ENCODE peak calls at places on chromosomes 6 and 20, in nine cellular contexts. T is fibroblast of lung, X is cardiac muscle cell, M is OCI-LY7, S is Peyer's patch, P is neural progenitor cell, H is ovary, J is heart right ventricle, R is prostate gland. I is an unnamed sample. For H3K4me1, the result is how much of the 10 kb centered on the place peaks cover.

GRCh38 chr20:31684153-31685003 is 38.3 kb downstream of the BCL2L1 start:
- DNase-seq in T (peak), X (no peak), M (peak), S (no peak), P (no peak), H (no peak), J (no peak), R (no peak), I (no peak)

GRCh38 chr6:170049641-170050491 is 241.0 kb downstream of the DLL1 start:
- DNase-seq in T (no peak), X (no peak), M (no peak), S (peak), P (no peak), H (peak), J (peak), R (peak), I (peak)

GRCh38 chr6:54491431-54491830 is 183.2 kb downstream of the TINAG start:
- DNase-seq in T (no peak), X (no peak), M (no peak), S (no peak), P (no peak), H (no peak), J (no peak), R (no peak), I (no peak)

GRCh38 chr20:22732751-22733150 is 148.4 kb upstream of the FOXA2 start:
- DNase-seq in T (no peak), X (no peak), M (no peak), S (no peak), P (no peak), H (no peak), J (no peak), R (no peak), I (no peak)

GRCh38 chr6:66735106-66735890 is 1028.3 kb upstream of the EYS start:
- DNase-seq in T (peak), X (no peak), M (no peak), S (no peak), P (no peak), H (no peak), J (no peak), R (no peak), I (no peak)

GRCh38 chr20:50136822-50137599 is 16.5 kb downstream of the PEDS1 start:
- DNase-seq in T (peak), X (no peak), M (no peak), S (no peak), P (no peak), H (no peak), J (no peak), R (no peak), I (no peak)

GRCh38 chr6:56540232-56540631 is 102.5 kb downstream of the DST start:
- DNase-seq in T (no peak), X (no peak), M (no peak), S (no peak), P (no peak), H (no peak), J (no peak), R (no peak), I (no peak)

GRCh38 chr6:105786890-105787655 is 299.1 kb upstream of the PRDM1 start:
- DNase-seq in T (no peak), X (no peak), M (no peak), S (no peak), P (no peak), H (no peak), J (no peak), R (no peak), I (no peak)

GRCh38 chr20:51554538-51555165 is 12.1 kb upstream of the NFATC2 start:
- DNase-seq in T (peak), X (no peak), M (no peak), S (no peak), P (no peak), H (no peak), J (no peak), R (no peak), I (no peak)

GRCh38 chr6:38420207-38420606 is 219.5 kb downstream of the BTBD9 start:
- DNase-seq in T (no peak), X (no peak), M (no peak), S (no peak), P (no peak), H (no peak), J (no peak), R (no peak), I (no peak)

GRCh38 chr6:2663123-2663522 is 87.6 kb downstream of the MYLK4 start:
- DNase-seq in T (no peak), X (no peak), M (no peak), S (no peak), P (no peak), H (no peak), J (no peak), R (no peak), I (no peak)

GRCh38 chr6:165636015-165636414 is 27.0 kb downstream of the PDE10A start:
- DNase-seq in T (no peak), X (no peak), M (no peak), S (no peak), P (no peak), H (no peak), J (no peak), R (no peak), I (no peak)

GRCh38 chr6:51019785-51020184 is 201.1 kb downstream of the TFAP2B start:
- DNase-seq in T (no peak), X (peak), M (no peak), S (no peak), P (no peak), H (no peak), J (no peak), R (no peak), I (no peak)

GRCh38 chr6:137161975-137162374 is 11.5 kb downstream of the IL22RA2 start:
- DNase-seq in T (peak), X (no peak), M (no peak), S (no peak), P (no peak), H (no peak), J (no peak), R (no peak), I (no peak)

GRCh38 chr6:36963451-36964290 is 9.1 kb downstream of the PI16 start:
- DNase-seq in T (no peak), X (no peak), M (peak), S (peak), P (no peak), H (peak), J (no peak), R (no peak), I (peak)

GRCh38 chr6:149060300-149060984 is 257.1 kb upstream of the TAB2 start:
- DNase-seq in T (no peak), X (no peak), M (peak), S (peak), P (no peak), H (no peak), J (no peak), R (no peak), I (no peak)

GRCh38 chr20:56628873-56629463 is at the start of gene TFAP2C:
- DNase-seq in T (peak), X (peak), M (no peak), S (no peak), P (peak), H (peak), J (peak), R (peak), I (peak)

GRCh38 chr20:24636626-24637025 is 167.2 kb downstream of the SYNDIG1 start:
- DNase-seq in T (no peak), X (no peak), M (no peak), S (no peak), P (no peak), H (no peak), J (no peak), R (no peak), I (no peak)

GRCh38 chr20:77231-77630 is 10.2 kb upstream of the DEFB125 start:
- DNase-seq in T (no peak), X (no peak), M (no peak), S (no peak), P (no peak), H (no peak), J (no peak), R (no peak), I (no peak)

GRCh38 chr6:40471243-40471642 is 115.9 kb downstream of the LRFN2 start:
- DNase-seq in T (no peak), X (no peak), M (no peak), S (no peak), P (no peak), H (no peak), J (no peak), R (no peak), I (no peak)

GRCh38 chr6:30681696-30682180 is 4.7 kb downstream of the PPP1R18 start:
- DNase-seq in T (no peak), X (no peak), M (peak), S (no peak), P (no peak), H (no peak), J (no peak), R (no peak), I (no peak)

GRCh38 chr6:112223070-112223861 is 31.1 kb downstream of the LAMA4 start:
- DNase-seq in T (peak), X (no peak), M (no peak), S (no peak), P (no peak), H (no peak), J (no peak), R (no peak), I (no peak)

GRCh38 chr20:23637282-23638221 is at the start of gene CST3:
- DNase-seq in T (peak), X (peak), M (no peak), S (peak), P (peak), H (peak), J (peak), R (peak), I (peak)

GRCh38 chr6:158170656-158171081 is 2.5 kb downstream of the GTF2H5 start:
- DNase-seq in T (peak), X (no peak), M (no peak), S (no peak), P (no peak), H (no peak), J (no peak), R (no peak), I (no peak)

GRCh38 chr20:19317240-19318069 is 105.0 kb downstream of the SLC24A3 start:
- DNase-seq in T (no peak), X (no peak), M (no peak), S (no peak), P (peak), H (no peak), J (peak), R (no peak), I (no peak)

GRCh38 chr6:116090251-116090650 is 10.4 kb upstream of the NT5DC1 start:
- DNase-seq in T (no peak), X (no peak), M (no peak), S (no peak), P (no peak), H (no peak), J (no peak), R (no peak), I (no peak)

GRCh38 chr6:133973109-133973971 is 20.3 kb downstream of the TBPL1 start:
- DNase-seq in T (peak), X (peak), M (peak), S (no peak), P (peak), H (no peak), J (no peak), R (no peak), I (no peak)

GRCh38 chr6:12749531-12750379 is 33.2 kb downstream of the PHACTR1 start:
- DNase-seq in T (peak), X (peak), M (no peak), S (no peak), P (peak), H (no peak), J (no peak), R (no peak), I (no peak)

GRCh38 chr6:79604583-79605037 is 26.5 kb upstream of the SH3BGRL2 start:
- DNase-seq in T (peak), X (no peak), M (no peak), S (no peak), P (no peak), H (no peak), J (no peak), R (no peak), I (no peak)

GRCh38 chr6:3876866-3877265 is 27.7 kb downstream of the FAM50B start:
- DNase-seq in T (no peak), X (no peak), M (no peak), S (no peak), P (no peak), H (no peak), J (no peak), R (no peak), I (no peak)

DNA sequence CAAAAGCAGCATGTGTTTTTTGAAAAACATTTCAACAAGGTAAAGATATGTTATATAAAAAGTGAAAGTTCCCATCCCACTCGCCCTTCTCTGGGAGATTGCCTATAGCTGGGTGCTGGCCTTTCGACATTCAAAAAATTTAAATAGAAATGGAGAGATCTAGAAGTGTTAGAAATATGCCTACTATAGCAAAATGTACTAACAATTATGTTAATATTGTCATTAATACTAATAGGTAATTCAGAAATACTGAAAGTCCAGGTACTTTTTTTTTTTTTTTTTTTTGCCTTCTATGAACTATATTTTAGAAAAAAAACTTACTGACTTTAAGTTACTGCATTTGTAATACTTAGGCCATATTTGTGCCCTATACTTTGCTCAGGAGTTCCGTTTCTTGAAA is 87.1 kb downstream of the SESN1 start:
- DNase-seq in T (no peak), X (no peak), M (no peak), S (no peak), P (no peak), H (no peak), J (no peak), R (no peak), I (no peak)
- H3K4me1 ChIP-seq in T (under half), X (under half), M (under half), S (under half), P (under half), H (under half), J (half or more), R (under half), I (under half)

GRCh38 chr6:17281100-17281496 is at the start of gene RBM24:
- DNase-seq in T (peak), X (peak), M (no peak), S (peak), P (peak), H (peak), J (peak), R (peak), I (peak)
- TF ChIP-seq CTCF in T (no peak), X (peak), M (no peak), S (no peak), P (peak), H (no peak), J (peak), R (peak), I (no peak)

GRCh38 chr20:9202440-9203080 is 133.7 kb downstream of the PLCB4 start:
- DNase-seq in T (peak), X (no peak), M (no peak), S (no peak), P (no peak), H (no peak), J (no peak), R (no peak), I (no peak)
- H3K4me1 ChIP-seq in T (under half), X (under half), M (under half), S (under half), P (under half), H (under half), J (under half), R (under half), I (under half)

GRCh38 chr6:44129841-44130322 is 2.5 kb downstream of the TMEM63B start:
- DNase-seq in T (no peak), X (peak), M (no peak), S (no peak), P (no peak), H (no peak), J (no peak), R (no peak), I (no peak)

GRCh38 chr6:44131880-44132279 is 4.5 kb downstream of the TMEM63B start:
- DNase-seq in T (no peak), X (no peak), M (no peak), S (no peak), P (no peak), H (no peak), J (no peak), R (peak), I (no peak)

GRCh38 chr6:44127186-44128019 is at the start of the genes MRPL14 and TMEM63B:
- DNase-seq in T (peak), X (peak), M (peak), S (peak), P (peak), H (peak), J (peak), R (peak), I (peak)

GRCh38 chr6:44126320-44127149 is 717 bp downstream of the MRPL14 start:
- DNase-seq in T (peak), X (peak), M (peak), S (peak), P (peak), H (peak), J (peak), R (peak), I (peak)

GRCh38 chr6:44128020-44128917 is 915 bp downstream of the TMEM63B start:
- DNase-seq in T (peak), X (peak), M (peak), S (peak), P (peak), H (peak), J (peak), R (peak), I (peak)
- TF ChIP-seq CTCF in T (no peak), X (no peak), M (peak), S (no peak), P (peak), H (peak), J (peak), R (peak), I (no peak)

I was measured in pancreas.